ENCODE peak calls at places on chromosomes 11 and 22, in seven cellular contexts. Z, X, A, U, W, F and H are unnamed samples.

GRCh38 chr11:95387319-95387718 is 156.3 kb upstream of the SESN3 start:
- DNase-seq in A (no peak), X (no peak), Z (no peak), U (no peak), W (no peak), F (no peak), H (no peak)

GRCh38 chr22:37269930-37270678 is 12.2 kb upstream of the CYTH4 start:
- DNase-seq in X (no peak), U (no peak), W (no peak), A (no peak), Z (no peak), F (no peak), H (no peak)

GRCh38 chr11:121567988-121568387 is 115.2 kb upstream of the SORL1-AS1 start:
- DNase-seq in W (no peak), Z (no peak), X (no peak), U (no peak), A (no peak), F (no peak), H (no peak)

GRCh38 chr11:70601861-70602575 is 203.7 kb downstream of the CTTN start:
- DNase-seq in A (no peak), U (no peak), W (no peak), Z (no peak), X (no peak), F (no peak), H (no peak)

GRCh38 chr11:85725510-85726258 is 39.7 kb upstream of the CCDC89 start:
- DNase-seq in F (no peak), U (no peak), W (no peak), X (peak), A (no peak), Z (no peak), H (peak)

GRCh38 chr22:45867118-45867905 is 109.7 kb downstream of the WNT7B start:
- DNase-seq in A (no peak), F (no peak), W (no peak), Z (peak), U (no peak), X (no peak), H (no peak)

GRCh38 chr11:45391168-45391850 is 105.2 kb upstream of the SYT13 start:
- DNase-seq in Z (no peak), W (no peak), U (no peak), F (no peak), A (no peak), X (no peak), H (no peak)

GRCh38 chr11:57792870-57793269 is 31.3 kb downstream of the CTNND1 start:
- DNase-seq in Z (no peak), U (no peak), X (no peak), W (no peak), A (no peak), F (no peak), H (no peak)

GRCh38 chr11:71433648-71434450 is 14.3 kb downstream of the DHCR7 start:
- DNase-seq in X (no peak), Z (no peak), F (no peak), U (no peak), W (no peak), A (no peak), H (no peak)

GRCh38 chr22:30694638-30695350 is at the start of gene OSBP2:
- DNase-seq in Z (peak), X (no peak), W (no peak), F (no peak), A (peak), U (peak), H (no peak)